ENCODE peak calls at places on chromosome 20, in nine cellular contexts. B, Y, M, S, T, O, Z, C and W are unnamed samples.
A peak's percentile ranks its signal among the peaks of the same experiment; 100 is the strongest.

GRCh38 chr20:58147628-58148370 is 80.7 kb downstream of the ANKRD60 start:
- DNase-seq in B (no peak), C (no peak), M (no peak), O (peak; percentile 60), Z (no peak), S (no peak), T (no peak), Y (no peak), W (no peak)

GRCh38 chr20:57609086-57609841 is 11.0 kb downstream of the ZBP1 start:
- DNase-seq in S (peak; percentile 4), Z (no peak), M (no peak), Y (no peak), B (no peak), C (no peak), T (no peak), O (no peak), W (no peak)

GRCh38 chr20:32697608-32698007 is 23.9 kb upstream of the C20orf203 start:
- DNase-seq in O (no peak), T (no peak), B (no peak), M (no peak), S (no peak), Y (no peak), C (no peak), Z (no peak), W (no peak)

GRCh38 chr20:62595069-62595468 is 47.2 kb upstream of the SLCO4A1 start:
- DNase-seq in Y (no peak), S (no peak), T (no peak), B (no peak), O (no peak), M (no peak), C (no peak), Z (no peak), W (no peak)

GRCh38 chr20:59774204-59774641 is 159.2 kb downstream of the SYCP2 start:
- DNase-seq in Y (no peak), Z (no peak), T (no peak), O (peak; percentile 33), B (no peak), C (no peak), S (no peak), M (no peak), W (no peak)

GRCh38 chr20:62860924-62861691 is 514 bp downstream of the TCFL5 start:
- DNase-seq in Y (peak; percentile 26), C (peak; percentile 10), S (no peak), B (peak; percentile 45), O (no peak), M (peak; percentile 36), T (no peak), Z (peak; percentile 62), W (no peak)

GRCh38 chr20:33859157-33859695 is 48.1 kb downstream of the CHMP4B start:
- DNase-seq in B (no peak), C (no peak), T (peak; percentile 27), O (no peak), Z (no peak), S (peak; percentile 52), M (peak; percentile 40), Y (no peak), W (no peak)

GRCh38 chr20:32487381-32487780 is 97.8 kb downstream of the NOL4L start:
- DNase-seq in S (no peak), O (no peak), Z (no peak), T (no peak), Y (no peak), M (no peak), B (no peak), C (no peak), W (no peak)

GRCh38 chr20:10715035-10715434 is 41.2 kb upstream of the JAG1 start:
- DNase-seq in B (no peak), T (no peak), C (no peak), Z (no peak), Y (peak; percentile 36), M (peak; percentile 82), S (no peak), O (no peak), W (no peak)

GRCh38 chr20:63100926-63101699 is 94.3 kb upstream of the BHLHE23 start:
- DNase-seq in B (peak; percentile 9), S (peak; percentile 5), Y (no peak), M (no peak), Z (no peak), T (no peak), O (peak; percentile 59), C (no peak), W (no peak)

GRCh38 chr20:3751664-3752385 is 15.7 kb downstream of the ADISSP start:
- DNase-seq in M (no peak), T (no peak), S (peak; percentile 68), O (no peak), C (no peak), Z (peak; percentile 63), Y (no peak), B (peak; percentile 78), W (peak; percentile 83)

GRCh38 chr20:38290829-38291581 is 13.0 kb upstream of the BPI start:
- DNase-seq in T (no peak), Z (peak; percentile 59), S (no peak), O (peak; percentile 72), Y (peak; percentile 55), C (no peak), B (peak; percentile 78), M (peak; percentile 97), W (peak; percentile 64)